ENCODE peak calls at places on chromosomes 3 and 15, in six cellular contexts. One of them, this sample, is unnamed. For H3K4me1, the result is how much of the 10 kb centered on the place peaks cover.

GRCh38 chr15:58065445-58066041 is at the start of gene ALDH1A2:
- DNase-seq in RWPE2: peak
- DNase-seq in CD8-positive, alpha-beta T cell: peak
- DNase-seq in GM23338: peak
- DNase-seq in SK-N-SH: peak
- DNase-seq in left ventricle myocardium inferior: peak
- DNase-seq in this sample: peak

GRCh38 chr15:80450811-80451321 is 46.7 kb downstream of the ARNT2 start:
- DNase-seq in RWPE2: no peak
- DNase-seq in SK-N-SH: no peak
- DNase-seq in CD8-positive, alpha-beta T cell: no peak
- DNase-seq in left ventricle myocardium inferior: no peak
- DNase-seq in GM23338: peak
- DNase-seq in this sample: no peak

GRCh38 chr15:51533672-51534398 is 88.7 kb downstream of the DMXL2 start:
- DNase-seq in GM23338: no peak
- DNase-seq in left ventricle myocardium inferior: no peak
- DNase-seq in SK-N-SH: no peak
- DNase-seq in CD8-positive, alpha-beta T cell: no peak
- DNase-seq in RWPE2: no peak
- DNase-seq in this sample: no peak

GRCh38 chr3:122660575-122660974 is 20.1 kb upstream of the PARP14 start:
- DNase-seq in CD8-positive, alpha-beta T cell: no peak
- DNase-seq in left ventricle myocardium inferior: no peak
- DNase-seq in GM23338: peak
- DNase-seq in SK-N-SH: no peak
- DNase-seq in RWPE2: no peak
- DNase-seq in this sample: no peak

GRCh38 chr3:116426036-116426435 is 19.3 kb downstream of the LSAMP start:
- DNase-seq in CD8-positive, alpha-beta T cell: no peak
- DNase-seq in left ventricle myocardium inferior: no peak
- DNase-seq in SK-N-SH: no peak
- DNase-seq in RWPE2: no peak
- DNase-seq in GM23338: no peak
- DNase-seq in this sample: no peak

GRCh38 chr3:43866529-43867353 is 176.0 kb downstream of the ABHD5 start:
- DNase-seq in RWPE2: no peak
- DNase-seq in GM23338: no peak
- DNase-seq in left ventricle myocardium inferior: no peak
- DNase-seq in CD8-positive, alpha-beta T cell: no peak
- DNase-seq in SK-N-SH: no peak
- DNase-seq in this sample: no peak

GRCh38 chr3:146308682-146309081 is 57.8 kb upstream of the PLSCR4 start:
- DNase-seq in SK-N-SH: no peak
- DNase-seq in left ventricle myocardium inferior: no peak
- DNase-seq in GM23338: no peak
- DNase-seq in RWPE2: no peak
- DNase-seq in CD8-positive, alpha-beta T cell: no peak
- DNase-seq in this sample: no peak

GRCh38 chr3:170531557-170532335 is 54.1 kb downstream of the SLC7A14 start:
- DNase-seq in CD8-positive, alpha-beta T cell: no peak
- DNase-seq in left ventricle myocardium inferior: no peak
- DNase-seq in SK-N-SH: no peak
- DNase-seq in GM23338: no peak
- DNase-seq in RWPE2: no peak
- DNase-seq in this sample: peak

GRCh38 chr3:100210777-100211145 is 50.0 kb upstream of the TBC1D23 start:
- DNase-seq in CD8-positive, alpha-beta T cell: no peak
- DNase-seq in GM23338: peak
- DNase-seq in RWPE2: no peak
- DNase-seq in SK-N-SH: no peak
- DNase-seq in left ventricle myocardium inferior: no peak
- DNase-seq in this sample: no peak

GRCh38 chr3:4498446-4498845 is 5.3 kb downstream of the ITPR1 start:
- DNase-seq in RWPE2: no peak
- DNase-seq in CD8-positive, alpha-beta T cell: no peak
- DNase-seq in SK-N-SH: no peak
- DNase-seq in GM23338: no peak
- DNase-seq in left ventricle myocardium inferior: no peak
- DNase-seq in this sample: no peak

GRCh38 chr15:52960283-52960682 is 170.1 kb upstream of the ONECUT1 start:
- DNase-seq in GM23338: no peak
- DNase-seq in SK-N-SH: no peak
- DNase-seq in CD8-positive, alpha-beta T cell: no peak
- DNase-seq in RWPE2: no peak
- DNase-seq in left ventricle myocardium inferior: no peak
- DNase-seq in this sample: no peak

GRCh38 chr3:114627760-114628159 is 333.9 kb downstream of the TIGIT start:
- DNase-seq in GM23338: no peak
- DNase-seq in SK-N-SH: no peak
- DNase-seq in left ventricle myocardium inferior: peak
- DNase-seq in RWPE2: no peak
- DNase-seq in CD8-positive, alpha-beta T cell: no peak
- DNase-seq in this sample: peak

GRCh38 chr3:120145498-120146285 is 51.4 kb upstream of the GSK3B start:
- DNase-seq in RWPE2: peak
- DNase-seq in GM23338: no peak
- DNase-seq in CD8-positive, alpha-beta T cell: no peak
- DNase-seq in SK-N-SH: no peak
- DNase-seq in left ventricle myocardium inferior: no peak
- DNase-seq in this sample: no peak

GRCh38 chr15:81027200-81027599 is 26.5 kb downstream of the TLNRD1 start:
- DNase-seq in RWPE2: no peak
- DNase-seq in SK-N-SH: no peak
- DNase-seq in left ventricle myocardium inferior: no peak
- DNase-seq in GM23338: no peak
- DNase-seq in CD8-positive, alpha-beta T cell: no peak
- DNase-seq in this sample: no peak

GRCh38 chr3:71703796-71704195 is 21.4 kb downstream of the EIF4E3 start:
- DNase-seq in CD8-positive, alpha-beta T cell: no peak
- DNase-seq in SK-N-SH: no peak
- DNase-seq in RWPE2: no peak
- DNase-seq in GM23338: peak
- DNase-seq in left ventricle myocardium inferior: no peak
- DNase-seq in this sample: no peak

GRCh38 chr15:70463453-70463834 is 299.9 kb downstream of the UACA start:
- DNase-seq in SK-N-SH: no peak
- DNase-seq in GM23338: no peak
- DNase-seq in RWPE2: no peak
- DNase-seq in CD8-positive, alpha-beta T cell: no peak
- DNase-seq in left ventricle myocardium inferior: no peak
- DNase-seq in this sample: no peak

GRCh38 chr15:66047321-66048024 is 178.2 kb downstream of the RAB11A start:
- DNase-seq in GM23338: no peak
- DNase-seq in left ventricle myocardium inferior: no peak
- DNase-seq in CD8-positive, alpha-beta T cell: no peak
- DNase-seq in RWPE2: no peak
- DNase-seq in SK-N-SH: no peak
- DNase-seq in this sample: no peak

GRCh38 chr3:41338276-41338675 is 139.0 kb downstream of the CTNNB1 start:
- DNase-seq in left ventricle myocardium inferior: no peak
- DNase-seq in SK-N-SH: no peak
- DNase-seq in GM23338: no peak
- DNase-seq in CD8-positive, alpha-beta T cell: no peak
- DNase-seq in RWPE2: no peak
- DNase-seq in this sample: no peak

GRCh38 chr3:100033814-100034490 is 80.3 kb downstream of the FILIP1L start:
- DNase-seq in SK-N-SH: no peak
- DNase-seq in left ventricle myocardium inferior: no peak
- DNase-seq in GM23338: no peak
- DNase-seq in RWPE2: no peak
- DNase-seq in CD8-positive, alpha-beta T cell: no peak
- DNase-seq in this sample: no peak

GRCh38 chr3:135895734-135896121 is 69.8 kb upstream of the PPP2R3A start:
- DNase-seq in CD8-positive, alpha-beta T cell: no peak
- DNase-seq in GM23338: no peak
- DNase-seq in RWPE2: no peak
- DNase-seq in SK-N-SH: no peak
- DNase-seq in left ventricle myocardium inferior: no peak
- DNase-seq in this sample: no peak

GRCh38 chr3:63774776-63775175 is 44.3 kb upstream of the C3orf49 start:
- DNase-seq in CD8-positive, alpha-beta T cell: no peak
- DNase-seq in left ventricle myocardium inferior: no peak
- DNase-seq in SK-N-SH: no peak
- DNase-seq in GM23338: no peak
- DNase-seq in RWPE2: no peak
- DNase-seq in this sample: no peak

GRCh38 chr3:178382388-178383061 is 153.7 kb upstream of the KCNMB2 start:
- DNase-seq in left ventricle myocardium inferior: no peak
- DNase-seq in GM23338: no peak
- DNase-seq in CD8-positive, alpha-beta T cell: no peak
- DNase-seq in RWPE2: no peak
- DNase-seq in SK-N-SH: no peak
- DNase-seq in this sample: no peak

GRCh38 chr15:70259030-70259424 is 161.3 kb upstream of the TLE3 start:
- DNase-seq in RWPE2: no peak
- DNase-seq in GM23338: no peak
- DNase-seq in CD8-positive, alpha-beta T cell: peak
- DNase-seq in SK-N-SH: no peak
- DNase-seq in left ventricle myocardium inferior: peak
- DNase-seq in this sample: peak

GRCh38 chr15:58555168-58556027 is 123.6 kb downstream of the LIPC start:
- DNase-seq in CD8-positive, alpha-beta T cell: no peak
- DNase-seq in RWPE2: no peak
- DNase-seq in GM23338: peak
- DNase-seq in left ventricle myocardium inferior: no peak
- DNase-seq in SK-N-SH: no peak
- DNase-seq in this sample: no peak

GRCh38 chr3:16179771-16180736 is 5.6 kb downstream of the GALNT15 start:
- DNase-seq in left ventricle myocardium inferior: no peak
- DNase-seq in SK-N-SH: no peak
- DNase-seq in GM23338: no peak
- DNase-seq in CD8-positive, alpha-beta T cell: no peak
- DNase-seq in RWPE2: no peak
- DNase-seq in this sample: no peak

GRCh38 chr15:31365655-31366127 is 39.1 kb downstream of the KLF13 start:
- DNase-seq in CD8-positive, alpha-beta T cell: peak
- DNase-seq in SK-N-SH: peak
- DNase-seq in GM23338: peak
- DNase-seq in left ventricle myocardium inferior: peak
- DNase-seq in RWPE2: no peak
- DNase-seq in this sample: peak

GRCh38 chr15:41256103-41256502 is 25.0 kb downstream of the CHP1 start:
- DNase-seq in GM23338: no peak
- DNase-seq in CD8-positive, alpha-beta T cell: no peak
- DNase-seq in left ventricle myocardium inferior: no peak
- DNase-seq in RWPE2: no peak
- DNase-seq in SK-N-SH: no peak
- DNase-seq in this sample: no peak

GRCh38 chr15:41258706-41259471 is 27.8 kb downstream of the CHP1 start:
- DNase-seq in SK-N-SH: no peak
- DNase-seq in GM23338: no peak
- DNase-seq in left ventricle myocardium inferior: no peak
- DNase-seq in RWPE2: peak
- DNase-seq in CD8-positive, alpha-beta T cell: no peak
- DNase-seq in this sample: no peak

GRCh38 chr15:41262571-41262970 is 31.5 kb downstream of the CHP1 start:
- DNase-seq in RWPE2: peak
- DNase-seq in GM23338: no peak
- DNase-seq in left ventricle myocardium inferior: no peak
- DNase-seq in SK-N-SH: no peak
- DNase-seq in CD8-positive, alpha-beta T cell: no peak
- DNase-seq in this sample: no peak

GRCh38 chr15:41256577-41257038 is 25.5 kb downstream of the CHP1 start:
- DNase-seq in CD8-positive, alpha-beta T cell: no peak
- DNase-seq in GM23338: no peak
- DNase-seq in left ventricle myocardium inferior: no peak
- DNase-seq in SK-N-SH: no peak
- DNase-seq in RWPE2: peak
- DNase-seq in this sample: no peak

GRCh38 chr15:41259546-41260189 is 28.6 kb downstream of the CHP1 start:
- DNase-seq in GM23338: no peak
- DNase-seq in CD8-positive, alpha-beta T cell: no peak
- DNase-seq in SK-N-SH: no peak
- DNase-seq in RWPE2: no peak
- DNase-seq in left ventricle myocardium inferior: no peak
- DNase-seq in this sample: no peak
- H3K4me3 ChIP-seq in GM23338: no peak
- H3K4me3 ChIP-seq in CD8-positive, alpha-beta T cell: no peak
- H3K4me3 ChIP-seq in SK-N-SH: no peak
- H3K4me3 ChIP-seq in RWPE2: no peak
- H3K4me3 ChIP-seq in left ventricle myocardium inferior: no peak
- H3K4me3 ChIP-seq in this sample: no peak

GRCh38 chr3:172086071-172086470 is 46.7 kb downstream of the FNDC3B start:
- DNase-seq in GM23338: no peak
- DNase-seq in CD8-positive, alpha-beta T cell: no peak
- DNase-seq in RWPE2: no peak
- DNase-seq in SK-N-SH: no peak
- DNase-seq in left ventricle myocardium inferior: no peak
- DNase-seq in this sample: no peak
- H3K4me1 ChIP-seq in GM23338: under half
- H3K4me1 ChIP-seq in CD8-positive, alpha-beta T cell: under half
- H3K4me1 ChIP-seq in RWPE2: under half
- H3K4me1 ChIP-seq in SK-N-SH: under half
- H3K4me1 ChIP-seq in left ventricle myocardium inferior: half or more
- H3K4me1 ChIP-seq in this sample: half or more

GRCh38 chr3:42591811-42592210 is 1.2 kb downstream of the SS18L2 start:
- DNase-seq in SK-N-SH: no peak
- DNase-seq in RWPE2: no peak
- DNase-seq in GM23338: no peak
- DNase-seq in CD8-positive, alpha-beta T cell: no peak
- DNase-seq in left ventricle myocardium inferior: no peak
- DNase-seq in this sample: no peak
- H3K4me3 ChIP-seq in SK-N-SH: peak
- H3K4me3 ChIP-seq in RWPE2: peak
- H3K4me3 ChIP-seq in GM23338: peak
- H3K4me3 ChIP-seq in CD8-positive, alpha-beta T cell: peak
- H3K4me3 ChIP-seq in left ventricle myocardium inferior: peak
- H3K4me3 ChIP-seq in this sample: peak

GRCh38 chr15:47377465-47377864 is 339.8 kb upstream of the SEMA6D start:
- DNase-seq in left ventricle myocardium inferior: no peak
- DNase-seq in CD8-positive, alpha-beta T cell: no peak
- DNase-seq in GM23338: no peak
- DNase-seq in RWPE2: no peak
- DNase-seq in SK-N-SH: no peak
- DNase-seq in this sample: no peak
- H3K4me1 ChIP-seq in left ventricle myocardium inferior: under half
- H3K4me1 ChIP-seq in CD8-positive, alpha-beta T cell: under half
- H3K4me1 ChIP-seq in GM23338: under half
- H3K4me1 ChIP-seq in RWPE2: under half
- H3K4me1 ChIP-seq in SK-N-SH: under half
- H3K4me1 ChIP-seq in this sample: under half

This sample was measured in gastrocnemius medialis.